ENCODE peak calls at places on chromosomes 11 and 22, in ten cellular contexts. Y, P, A, S, W, X, O, Q, T and K are unnamed samples.

GRCh38 chr11:77441409-77441808 is 32.5 kb downstream of the PAK1 start:
- DNase-seq in Q (no peak), X (no peak), Y (no peak), S (no peak), T (no peak), P (no peak), W (no peak), O (no peak), A (no peak), K (no peak)

GRCh38 chr22:23841736-23842404 is 3.1 kb upstream of the DERL3 start:
- DNase-seq in Q (no peak), O (no peak), X (no peak), W (no peak), Y (no peak), T (no peak), A (no peak), P (no peak), S (peak), K (no peak)

GRCh38 chr11:68670208-68670992 is 13.9 kb upstream of the GAL start:
- DNase-seq in W (no peak), T (no peak), Q (no peak), P (no peak), X (peak), Y (no peak), A (no peak), S (no peak), O (no peak), K (no peak)

GRCh38 chr22:37951305-37951704 is 2.1 kb downstream of the C22orf23 start:
- DNase-seq in O (no peak), X (no peak), Y (no peak), A (no peak), T (no peak), W (no peak), P (no peak), Q (no peak), S (peak), K (no peak)

GRCh38 chr11:130211781-130212401 is 52.3 kb downstream of the ST14 start:
- DNase-seq in A (no peak), W (no peak), Q (no peak), O (no peak), Y (no peak), P (no peak), S (no peak), T (no peak), X (peak), K (no peak)

GRCh38 chr11:113901141-113901540 is 3.5 kb upstream of the HTR3B start:
- DNase-seq in P (no peak), A (no peak), Y (no peak), T (no peak), S (no peak), Q (no peak), W (no peak), X (no peak), O (no peak), K (no peak)

GRCh38 chr11:101866619-101867491 is 48.0 kb upstream of the CEP126 start:
- DNase-seq in P (peak), O (peak), T (no peak), W (no peak), A (peak), S (no peak), Y (no peak), X (no peak), Q (peak), K (peak)

GRCh38 chr22:38355275-38355674 is 38.0 kb upstream of the CSNK1E start:
- DNase-seq in W (no peak), T (no peak), O (no peak), S (no peak), Q (no peak), Y (no peak), X (peak), A (no peak), P (no peak), K (no peak)

GRCh38 chr22:39937881-39938280 is 22.3 kb upstream of the TMA7B start:
- DNase-seq in A (no peak), O (no peak), P (no peak), W (no peak), Q (no peak), T (no peak), Y (no peak), X (no peak), S (no peak), K (no peak)

GRCh38 chr22:31715157-31715778 is 34.7 kb downstream of the PRR14L start:
- DNase-seq in A (no peak), Y (no peak), X (no peak), W (no peak), O (no peak), T (peak), Q (no peak), S (no peak), P (no peak), K (no peak)

GRCh38 chr11:58730507-58731089 is 1.1 kb downstream of the GLYAT start:
- DNase-seq in S (no peak), O (no peak), W (no peak), Q (peak), A (no peak), T (no peak), P (peak), X (no peak), Y (no peak), K (peak)

GRCh38 chr11:111707039-111707690 is 59.0 kb downstream of the PPP2R1B start:
- DNase-seq in S (no peak), W (no peak), O (no peak), X (no peak), Y (peak), Q (peak), T (peak), A (peak), P (peak), K (peak)

GRCh38 chr11:132715041-132715440 is 817.3 kb downstream of the OPCML start:
- DNase-seq in Y (no peak), W (no peak), A (no peak), X (no peak), O (no peak), P (peak), S (no peak), Q (peak), T (no peak), K (peak)

GRCh38 chr11:73538381-73538872 is 59.5 kb downstream of the FAM168A start:
- DNase-seq in X (no peak), W (no peak), P (peak), Q (peak), A (peak), T (peak), O (no peak), S (peak), Y (no peak), K (no peak)

GRCh38 chr11:106642331-106642730 is 375.9 kb downstream of the GUCY1A2 start:
- DNase-seq in X (no peak), S (no peak), T (peak), A (peak), Q (no peak), O (no peak), P (peak), Y (no peak), W (no peak), K (peak)

GRCh38 chr22:46244771-46245170 is 5.3 kb downstream of the CDPF1 start:
- DNase-seq in O (no peak), T (no peak), Q (no peak), W (no peak), A (no peak), Y (no peak), P (no peak), S (no peak), X (no peak), K (no peak)
- TF ChIP-seq CTCF in O (no peak), T (no peak), Q (no peak), W (no peak), A (no peak), Y (no peak), P (no peak), S (no peak), X (no peak), K (no peak)

GRCh38 chr11:119875841-119876600 is 147.0 kb upstream of the NECTIN1 start:
- DNase-seq in P (no peak), O (no peak), A (peak), S (no peak), Y (no peak), W (no peak), T (no peak), Q (no peak), X (peak), K (no peak)

GRCh38 chr11:119880873-119881272 is 151.9 kb upstream of the NECTIN1 start:
- DNase-seq in S (no peak), Y (no peak), P (no peak), T (no peak), O (no peak), W (no peak), Q (no peak), X (peak), A (no peak), K (no peak)

GRCh38 chr11:119880143-119880542 is 151.1 kb upstream of the NECTIN1 start:
- DNase-seq in X (peak), Q (no peak), W (no peak), P (no peak), T (no peak), S (peak), O (no peak), A (no peak), Y (no peak), K (no peak)

GRCh38 chr11:119876841-119877240 is 147.8 kb upstream of the NECTIN1 start:
- DNase-seq in P (no peak), Y (no peak), X (peak), T (no peak), Q (no peak), W (no peak), S (no peak), A (no peak), O (no peak), K (no peak)

DNA sequence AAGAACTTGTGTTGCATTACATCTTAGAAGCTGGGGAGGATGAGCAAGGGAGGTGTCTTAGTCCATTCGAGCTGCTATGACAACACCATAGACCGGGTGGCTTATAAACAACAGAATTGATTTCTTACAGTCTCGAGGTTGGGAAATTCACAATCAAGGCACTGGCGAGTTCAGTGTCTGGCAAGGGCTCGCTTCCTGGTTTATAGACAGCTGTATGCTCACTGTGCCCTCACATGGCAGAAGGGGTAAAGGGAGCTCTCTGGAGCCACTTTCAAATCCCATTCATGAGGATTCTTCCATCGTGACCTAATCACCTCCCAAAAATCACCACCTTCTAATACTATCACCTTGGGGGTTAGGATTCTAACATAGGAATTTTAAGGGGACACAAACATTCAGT is 150.0 kb upstream of the NECTIN1 start:
- DNase-seq in W (no peak), Y (no peak), P (no peak), X (no peak), T (no peak), A (no peak), Q (no peak), S (no peak), O (no peak), K (no peak)
- TF ChIP-seq CTCF in W (no peak), Y (no peak), P (no peak), X (no peak), T (no peak), A (no peak), Q (no peak), S (no peak), O (no peak), K (no peak)

DNA sequence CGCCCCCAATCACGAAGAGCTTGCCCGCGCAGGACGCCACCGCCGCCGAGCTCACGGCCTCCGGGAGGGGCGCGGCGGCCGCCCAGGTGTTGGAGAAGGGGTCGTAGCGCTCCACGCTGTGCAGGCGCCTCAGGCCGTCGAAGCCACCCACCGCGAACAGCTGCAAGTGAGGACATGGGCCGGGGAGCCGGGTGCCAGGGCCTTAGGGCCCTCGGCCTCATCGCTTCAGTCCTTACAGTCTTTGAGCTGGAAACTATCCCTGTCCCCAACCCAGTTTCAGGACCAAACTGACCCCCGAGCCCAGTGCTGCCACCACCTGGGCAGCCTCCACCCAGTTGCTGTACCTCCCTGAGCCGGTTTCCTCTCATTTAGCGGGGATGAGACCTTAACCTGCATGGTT is 7.6 kb downstream of the KLHL35 start:
- DNase-seq in W (no peak), P (no peak), T (no peak), X (no peak), O (no peak), Y (no peak), S (peak), Q (no peak), A (no peak), K (no peak)
- TF ChIP-seq CTCF in W (no peak), P (no peak), T (peak), X (no peak), O (peak), Y (peak), S (peak), Q (peak), A (peak), K (peak)

DNA sequence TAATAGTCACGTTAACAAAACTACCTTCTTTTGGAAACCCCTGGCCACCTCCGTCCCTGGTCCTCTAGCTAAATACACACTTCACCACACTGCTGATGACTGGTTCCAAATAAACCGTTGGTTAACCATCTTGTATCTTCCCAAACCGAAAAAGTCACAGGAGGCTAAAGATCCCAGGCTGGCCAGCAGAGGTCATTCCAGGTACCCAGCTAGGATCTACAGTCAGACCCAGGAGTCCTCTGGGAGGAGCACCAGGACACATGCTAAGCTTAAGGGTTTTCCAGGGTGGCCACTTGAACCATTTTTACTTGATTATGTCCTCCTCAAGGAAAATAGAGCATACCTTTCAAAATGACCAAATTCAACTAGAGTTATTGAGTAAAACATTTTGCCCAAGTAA is 103.2 kb downstream of the ETS1 start:
- DNase-seq in S (no peak), T (no peak), X (no peak), A (no peak), W (no peak), P (no peak), Y (no peak), Q (no peak), O (no peak), K (no peak)
- TF ChIP-seq CTCF in S (peak), T (no peak), X (no peak), A (no peak), W (no peak), P (no peak), Y (peak), Q (no peak), O (peak), K (peak)

GRCh38 chr11:67393437-67393836 is 1.7 kb downstream of the RAD9A start:
- DNase-seq in T (no peak), P (no peak), Y (no peak), A (no peak), S (no peak), O (no peak), W (no peak), X (no peak), Q (no peak), K (no peak)

GRCh38 chr11:67393990-67394389 is 2.2 kb downstream of the RAD9A start:
- DNase-seq in Y (no peak), P (no peak), O (no peak), T (no peak), S (no peak), W (no peak), Q (no peak), A (no peak), X (no peak), K (no peak)

GRCh38 chr11:67390947-67391303 is 861 bp upstream of the RAD9A start:
- DNase-seq in T (no peak), O (no peak), X (no peak), Y (no peak), P (no peak), A (no peak), S (no peak), Q (no peak), W (no peak), K (no peak)

GRCh38 chr11:67391304-67392181 is at the start of gene RAD9A:
- DNase-seq in T (peak), Y (peak), O (no peak), P (peak), A (peak), W (peak), S (peak), X (peak), Q (peak), K (peak)

DNA sequence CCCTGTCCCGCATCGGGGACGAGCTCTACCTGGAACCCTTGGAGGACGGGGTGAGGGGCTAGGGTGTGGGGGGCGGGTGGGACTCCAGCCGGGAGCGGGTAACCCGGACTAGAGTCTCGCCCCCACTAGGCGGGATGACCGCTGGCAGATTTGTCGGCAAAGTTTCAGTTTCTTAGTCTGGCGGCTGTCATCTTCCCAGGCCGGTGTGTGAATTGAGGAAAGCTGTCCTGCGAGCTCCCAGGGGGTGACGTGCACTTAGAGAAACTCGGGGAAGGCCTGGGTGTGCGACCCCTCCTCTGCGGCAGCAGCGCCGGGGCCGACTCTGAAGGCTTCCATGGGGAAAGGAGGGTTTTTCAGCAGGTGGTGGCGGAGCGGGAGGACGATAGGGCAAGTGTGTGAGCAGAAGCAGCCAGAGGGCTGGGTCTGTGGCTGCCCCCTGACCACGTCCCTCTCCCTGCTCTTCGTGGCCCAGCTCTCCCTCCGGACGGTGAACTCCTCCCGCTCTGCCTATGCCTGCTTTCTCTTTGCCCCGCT is 463 bp downstream of the RAD9A start:
- DNase-seq in X (no peak), W (no peak), A (no peak), P (no peak), Y (no peak), O (no peak), T (no peak), Q (no peak), S (peak), K (no peak)
- TF ChIP-seq CTCF in X (no peak), W (no peak), A (no peak), P (no peak), Y (no peak), O (no peak), T (no peak), Q (no peak), S (peak), K (no peak)

DNA sequence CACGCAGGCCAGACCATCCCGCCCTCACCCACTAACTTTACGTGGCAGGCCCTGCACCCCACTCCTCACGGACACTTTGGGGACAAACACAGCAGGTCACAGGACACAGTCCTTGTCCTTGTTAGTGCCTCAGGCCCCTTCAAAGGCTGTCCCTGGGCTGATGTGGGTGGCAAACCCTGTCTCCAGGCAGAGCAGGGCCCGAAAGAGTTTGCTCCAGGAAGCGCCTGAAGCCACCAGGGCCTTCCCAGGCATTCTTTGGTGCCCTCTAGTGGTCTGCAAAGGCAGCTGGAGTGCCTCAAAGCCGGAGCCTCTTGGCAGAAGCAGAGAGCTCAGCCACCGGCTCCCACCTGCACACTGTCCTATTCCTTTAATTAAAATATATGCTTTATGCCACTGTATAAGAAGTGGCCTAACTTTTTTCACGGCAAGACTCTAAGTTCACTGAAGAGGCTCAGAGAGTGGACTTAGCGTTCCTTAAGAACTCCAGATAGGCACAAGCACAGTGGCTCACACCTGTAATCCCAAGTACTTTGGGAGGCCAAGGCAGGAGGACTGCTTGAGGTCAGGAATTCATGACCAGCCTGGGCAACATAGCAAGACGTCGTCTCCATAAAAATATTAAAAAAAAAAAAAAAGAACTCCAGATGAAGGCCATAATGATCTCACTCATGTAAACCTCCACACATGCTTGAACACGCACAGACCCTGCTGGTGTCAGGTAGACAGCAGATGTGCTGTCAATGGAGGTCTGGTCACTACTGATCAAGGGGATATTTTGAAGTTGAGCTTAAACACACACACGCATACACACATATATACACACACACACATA is 11.1 kb downstream of the TXN2 start:
- DNase-seq in T (peak), A (peak), X (peak), W (no peak), P (peak), O (peak), Q (peak), Y (no peak), S (peak), K (peak)
- TF ChIP-seq CTCF in T (peak), A (peak), X (peak), W (peak), P (peak), O (peak), Q (peak), Y (peak), S (peak), K (peak)